ENCODE peak calls at places on chromosomes 11 and 22, in four cellular contexts. One of them, this sample, is unnamed.

GRCh38 chr11:27201454-27202302 is 161.1 kb downstream of the BBOX1 start:
- DNase-seq in IMR-90: peak; percentile 48
- DNase-seq in neuronal stem cell: no peak
- DNase-seq in mesendoderm: no peak
- DNase-seq in this sample: peak; percentile 80

GRCh38 chr11:109972181-109972715 is 120.9 kb upstream of the ZC3H12C start:
- DNase-seq in IMR-90: peak; percentile 9
- DNase-seq in mesendoderm: no peak
- DNase-seq in neuronal stem cell: no peak
- DNase-seq in this sample: peak; percentile 26

GRCh38 chr22:43995057-43995685 is 28.9 kb upstream of the PARVB start:
- DNase-seq in mesendoderm: no peak
- DNase-seq in neuronal stem cell: no peak
- DNase-seq in IMR-90: no peak
- DNase-seq in this sample: no peak

GRCh38 chr11:93895106-93895862 is 44.9 kb upstream of the VSTM5 start:
- DNase-seq in mesendoderm: peak; percentile 81
- DNase-seq in IMR-90: peak; percentile 82
- DNase-seq in neuronal stem cell: peak; percentile 54
- DNase-seq in this sample: peak; percentile 53

GRCh38 chr11:36222755-36223635 is 66.2 kb downstream of the COMMD9 start:
- DNase-seq in mesendoderm: no peak
- DNase-seq in neuronal stem cell: no peak
- DNase-seq in IMR-90: peak; percentile 38
- DNase-seq in this sample: peak; percentile 83

GRCh38 chr22:28989035-28989464 is 72.6 kb downstream of the C22orf31 start:
- DNase-seq in neuronal stem cell: no peak
- DNase-seq in mesendoderm: peak; percentile 51
- DNase-seq in IMR-90: no peak
- DNase-seq in this sample: no peak

GRCh38 chr11:67082071-67082791 is 25.6 kb downstream of the RHOD start:
- DNase-seq in IMR-90: no peak
- DNase-seq in mesendoderm: peak; percentile 69
- DNase-seq in neuronal stem cell: no peak
- DNase-seq in this sample: no peak

GRCh38 chr11:65476632-65477270 is 22.1 kb upstream of the MALAT1 start:
- DNase-seq in mesendoderm: no peak
- DNase-seq in IMR-90: no peak
- DNase-seq in neuronal stem cell: no peak
- DNase-seq in this sample: peak; percentile 49

GRCh38 chr11:115920841-115921480 is 416.7 kb upstream of the CADM1 start:
- DNase-seq in neuronal stem cell: no peak
- DNase-seq in IMR-90: no peak
- DNase-seq in mesendoderm: no peak
- DNase-seq in this sample: no peak

GRCh38 chr11:76209956-76210885 is 3.9 kb upstream of the WNT11 start:
- DNase-seq in neuronal stem cell: peak; percentile 51
- DNase-seq in mesendoderm: peak; percentile 38
- DNase-seq in IMR-90: peak; percentile 74
- DNase-seq in this sample: peak; percentile 69

GRCh38 chr11:44101098-44101497 is 5.6 kb downstream of the EXT2 start:
- DNase-seq in neuronal stem cell: no peak
- DNase-seq in mesendoderm: no peak
- DNase-seq in IMR-90: no peak
- DNase-seq in this sample: no peak

GRCh38 chr11:47593934-47594855 is at the start of gene C1QTNF4:
- DNase-seq in mesendoderm: no peak
- DNase-seq in neuronal stem cell: peak; percentile 31
- DNase-seq in IMR-90: no peak
- DNase-seq in this sample: no peak

GRCh38 chr11:27310710-27311109 is 52.3 kb downstream of the CCDC34 start:
- DNase-seq in neuronal stem cell: no peak
- DNase-seq in mesendoderm: no peak
- DNase-seq in IMR-90: no peak
- DNase-seq in this sample: no peak

GRCh38 chr11:134792044-134792443 is 380.0 kb upstream of the B3GAT1 start:
- DNase-seq in mesendoderm: peak; percentile 8
- DNase-seq in neuronal stem cell: no peak
- DNase-seq in IMR-90: peak; percentile 1
- DNase-seq in this sample: no peak

GRCh38 chr11:129610125-129610524 is 205.5 kb upstream of the TMEM45B start:
- DNase-seq in IMR-90: no peak
- DNase-seq in neuronal stem cell: no peak
- DNase-seq in mesendoderm: no peak
- DNase-seq in this sample: no peak

GRCh38 chr11:121369366-121369765 is 76.8 kb downstream of the SC5D start:
- DNase-seq in IMR-90: no peak
- DNase-seq in mesendoderm: no peak
- DNase-seq in neuronal stem cell: no peak
- DNase-seq in this sample: no peak

DNA sequence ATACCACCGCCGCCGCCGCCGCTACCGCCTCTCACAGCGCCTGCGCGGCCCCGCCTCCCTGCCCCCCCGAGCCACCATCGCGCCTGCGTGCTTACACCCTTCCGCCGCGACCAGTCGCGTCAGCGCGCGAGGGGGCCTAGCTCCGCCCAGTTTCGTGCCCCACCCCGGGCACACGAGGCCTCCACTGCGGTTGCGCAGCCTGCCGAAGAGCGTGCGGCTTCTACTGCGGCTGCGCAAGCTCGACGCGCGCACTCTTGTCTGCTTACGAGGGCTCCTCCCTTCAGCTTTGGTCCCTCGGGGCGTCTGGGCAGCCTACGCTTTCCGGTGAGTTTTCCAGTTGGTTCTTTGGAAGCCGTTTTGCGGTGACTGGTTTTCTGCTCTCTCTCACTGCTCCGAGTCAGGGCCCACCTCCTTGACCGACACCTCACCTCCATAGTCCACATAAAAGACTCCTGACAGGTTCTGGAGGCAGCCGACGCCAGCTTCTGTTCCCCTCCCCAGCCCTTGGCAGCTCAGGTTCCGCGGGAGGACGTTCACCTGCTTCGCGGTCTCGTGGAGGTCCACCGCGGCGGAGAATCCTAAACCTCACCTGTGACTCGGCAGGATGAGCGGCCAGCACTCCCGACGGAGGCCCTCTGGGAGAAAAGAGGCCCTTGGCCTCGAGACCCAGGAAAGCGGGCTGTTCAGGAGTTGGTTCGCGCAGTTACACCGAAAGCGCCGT is at the start of gene PITPNB:
- DNase-seq in IMR-90: peak; percentile 97
- DNase-seq in mesendoderm: peak; percentile 99
- DNase-seq in neuronal stem cell: peak; percentile 98
- DNase-seq in this sample: peak; percentile 97
- H2BK15ac ChIP-seq in IMR-90: peak within 1 kb of the TSS; percentile 30
- H2BK15ac ChIP-seq in mesendoderm: no peak within 1 kb of the TSS
- H2BK15ac ChIP-seq in neuronal stem cell: peak within 1 kb of the TSS; percentile 17
- H2BK15ac ChIP-seq in this sample: peak within 1 kb of the TSS; percentile 92

GRCh38 chr11:118610773-118611432 is 3.5 kb downstream of the PHLDB1 start:
- DNase-seq in IMR-90: peak; percentile 66
- DNase-seq in mesendoderm: peak; percentile 96
- DNase-seq in neuronal stem cell: no peak
- DNase-seq in this sample: peak; percentile 85

GRCh38 chr11:118614511-118614910 is 7.1 kb downstream of the PHLDB1 start:
- DNase-seq in neuronal stem cell: no peak
- DNase-seq in mesendoderm: peak; percentile 7
- DNase-seq in IMR-90: no peak
- DNase-seq in this sample: no peak

GRCh38 chr11:118610220-118610772 is 2.9 kb downstream of the PHLDB1 start:
- DNase-seq in IMR-90: no peak
- DNase-seq in mesendoderm: no peak
- DNase-seq in neuronal stem cell: no peak
- DNase-seq in this sample: peak; percentile 25

GRCh38 chr11:118609380-118610219 is 2.2 kb downstream of the PHLDB1 start:
- DNase-seq in mesendoderm: peak; percentile 26
- DNase-seq in neuronal stem cell: no peak
- DNase-seq in IMR-90: peak; percentile 34
- DNase-seq in this sample: peak; percentile 63

GRCh38 chr11:118612378-118612777 is 5.0 kb downstream of the PHLDB1 start:
- DNase-seq in IMR-90: peak; percentile 23
- DNase-seq in neuronal stem cell: no peak
- DNase-seq in mesendoderm: peak; percentile 4
- DNase-seq in this sample: peak; percentile 88
- H3K27ac ChIP-seq in IMR-90: peak overlapping the region; percentile 60
- H3K27ac ChIP-seq in neuronal stem cell: no peak overlapping the region
- H3K27ac ChIP-seq in mesendoderm: no peak overlapping the region
- H3K27ac ChIP-seq in this sample: peak overlapping the region; percentile 45

DNA sequence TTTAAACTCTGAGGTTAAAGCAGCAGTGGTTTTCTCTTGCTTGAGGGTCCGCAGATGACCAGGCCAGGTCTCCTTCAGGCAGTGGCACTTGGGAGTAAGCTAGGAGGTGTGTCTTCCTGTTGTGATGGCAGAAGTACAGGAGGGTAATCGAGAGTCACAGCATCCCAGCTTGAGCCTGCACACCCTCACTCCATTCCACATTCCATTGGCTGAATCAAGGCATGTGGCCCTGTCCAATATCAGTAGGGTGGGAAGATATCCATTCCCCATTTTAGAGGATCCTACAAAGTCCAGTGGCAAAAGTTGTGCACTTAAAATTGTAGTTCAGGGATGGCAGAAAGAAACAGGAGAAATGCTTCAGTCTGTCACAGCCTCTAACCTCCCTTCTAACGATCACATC is 23.3 kb downstream of the OSBP2 start:
- DNase-seq in IMR-90: no peak
- DNase-seq in mesendoderm: no peak
- DNase-seq in neuronal stem cell: no peak
- DNase-seq in this sample: no peak
- H3K9ac ChIP-seq in IMR-90: no peak overlapping the region
- H3K9ac ChIP-seq in mesendoderm: no peak overlapping the region
- H3K9ac ChIP-seq in neuronal stem cell: no peak overlapping the region
- H3K9ac ChIP-seq in this sample: peak overlapping the region; percentile 7

GRCh38 chr22:36141481-36141880 is 19.1 kb downstream of the APOL3 start:
- DNase-seq in neuronal stem cell: no peak
- DNase-seq in mesendoderm: no peak
- DNase-seq in IMR-90: no peak
- DNase-seq in this sample: no peak
- H2BK15ac ChIP-seq in neuronal stem cell: no peak overlapping the region
- H2BK15ac ChIP-seq in mesendoderm: no peak overlapping the region
- H2BK15ac ChIP-seq in IMR-90: no peak overlapping the region
- H2BK15ac ChIP-seq in this sample: no peak overlapping the region

GRCh38 chr11:118152552-118153471 is at the start of gene SCN4B:
- DNase-seq in neuronal stem cell: peak; percentile 72
- DNase-seq in IMR-90: peak; percentile 20
- DNase-seq in mesendoderm: peak; percentile 83
- DNase-seq in this sample: peak; percentile 59
- H3K27ac ChIP-seq in neuronal stem cell: no peak within 1 kb of the TSS
- H3K27ac ChIP-seq in IMR-90: no peak within 1 kb of the TSS
- H3K27ac ChIP-seq in mesendoderm: no peak within 1 kb of the TSS
- H3K27ac ChIP-seq in this sample: no peak within 1 kb of the TSS

GRCh38 chr22:39430576-39431150 is 26.1 kb upstream of the MGAT3 start:
- DNase-seq in neuronal stem cell: no peak
- DNase-seq in IMR-90: no peak
- DNase-seq in mesendoderm: no peak
- DNase-seq in this sample: no peak
- H3K9ac ChIP-seq in neuronal stem cell: no peak overlapping the region
- H3K9ac ChIP-seq in IMR-90: no peak overlapping the region
- H3K9ac ChIP-seq in mesendoderm: no peak overlapping the region
- H3K9ac ChIP-seq in this sample: peak overlapping the region; percentile 47

This sample was measured in mesenchymal stem cell.